ENCODE peak calls at places on chromosomes 11 and 22, in ten cellular contexts. A, V, S, P, F, L, K, T, J and Y are unnamed samples.
A peak's percentile ranks its signal among the peaks of the same experiment; 100 is the strongest.

GRCh38 chr11:44032304-44033085 is 15.3 kb upstream of the ACCSL start:
- DNase-seq in A (no peak), V (peak; percentile 16), S (no peak), P (no peak), F (no peak), L (peak; percentile 23), K (no peak), T (no peak), J (no peak), Y (no peak)

GRCh38 chr22:21735198-21736083 is at the start of gene YPEL1:
- DNase-seq in A (peak; percentile 95), V (peak; percentile 97), S (peak; percentile 45), P (no peak), F (peak; percentile 100), L (peak; percentile 98), K (peak; percentile 98), T (peak; percentile 70), J (peak; percentile 98), Y (no peak)

GRCh38 chr22:42451499-42452145 is 19.4 kb upstream of the NFAM1 start:
- DNase-seq in A (no peak), V (no peak), S (no peak), P (no peak), F (no peak), L (no peak), K (no peak), T (no peak), J (no peak), Y (no peak)

GRCh38 chr11:45451766-45452440 is 165.8 kb upstream of the SYT13 start:
- DNase-seq in A (no peak), V (no peak), S (no peak), P (no peak), F (no peak), L (no peak), K (no peak), T (no peak), J (no peak), Y (no peak)

GRCh38 chr22:41380993-41381328 is 781 bp upstream of the TEF start:
- DNase-seq in A (no peak), V (peak; percentile 74), S (no peak), P (no peak), F (no peak), L (no peak), K (peak; percentile 77), T (peak; percentile 67), J (no peak), Y (no peak)

GRCh38 chr11:75462117-75462653 is 29.2 kb upstream of the KLHL35 start:
- DNase-seq in A (no peak), V (no peak), S (no peak), P (no peak), F (no peak), L (no peak), K (no peak), T (no peak), J (no peak), Y (no peak)

GRCh38 chr11:34860034-34860433 is 56.1 kb downstream of the APIP start:
- DNase-seq in A (no peak), V (no peak), S (no peak), P (no peak), F (no peak), L (no peak), K (no peak), T (no peak), J (no peak), Y (no peak)

GRCh38 chr11:107468596-107468995 is 11.0 kb upstream of the CWF19L2 start:
- DNase-seq in A (peak; percentile 14), V (no peak), S (no peak), P (peak; percentile 28), F (peak; percentile 30), L (no peak), K (no peak), T (no peak), J (no peak), Y (no peak)

GRCh38 chr11:11798586-11799438 is 43.0 kb upstream of the USP47 start:
- DNase-seq in A (no peak), V (peak; percentile 88), S (no peak), P (peak; percentile 48), F (peak; percentile 64), L (peak; percentile 89), K (peak; percentile 91), T (peak; percentile 60), J (peak; percentile 15), Y (no peak)

GRCh38 chr11:45385423-45385822 is 99.3 kb upstream of the SYT13 start:
- DNase-seq in A (no peak), V (no peak), S (no peak), P (no peak), F (no peak), L (no peak), K (no peak), T (no peak), J (no peak), Y (no peak)

GRCh38 chr22:24146190-24146616 is 35.1 kb upstream of the SUSD2 start:
- DNase-seq in A (peak; percentile 86), V (peak; percentile 84), S (no peak), P (peak; percentile 86), F (peak; percentile 41), L (peak; percentile 65), K (peak; percentile 58), T (no peak), J (peak; percentile 66), Y (no peak)

GRCh38 chr22:47282851-47283250 is 520.4 kb downstream of the TBC1D22A start:
- DNase-seq in A (no peak), V (no peak), S (no peak), P (no peak), F (no peak), L (no peak), K (no peak), T (no peak), J (no peak), Y (no peak)

DNA sequence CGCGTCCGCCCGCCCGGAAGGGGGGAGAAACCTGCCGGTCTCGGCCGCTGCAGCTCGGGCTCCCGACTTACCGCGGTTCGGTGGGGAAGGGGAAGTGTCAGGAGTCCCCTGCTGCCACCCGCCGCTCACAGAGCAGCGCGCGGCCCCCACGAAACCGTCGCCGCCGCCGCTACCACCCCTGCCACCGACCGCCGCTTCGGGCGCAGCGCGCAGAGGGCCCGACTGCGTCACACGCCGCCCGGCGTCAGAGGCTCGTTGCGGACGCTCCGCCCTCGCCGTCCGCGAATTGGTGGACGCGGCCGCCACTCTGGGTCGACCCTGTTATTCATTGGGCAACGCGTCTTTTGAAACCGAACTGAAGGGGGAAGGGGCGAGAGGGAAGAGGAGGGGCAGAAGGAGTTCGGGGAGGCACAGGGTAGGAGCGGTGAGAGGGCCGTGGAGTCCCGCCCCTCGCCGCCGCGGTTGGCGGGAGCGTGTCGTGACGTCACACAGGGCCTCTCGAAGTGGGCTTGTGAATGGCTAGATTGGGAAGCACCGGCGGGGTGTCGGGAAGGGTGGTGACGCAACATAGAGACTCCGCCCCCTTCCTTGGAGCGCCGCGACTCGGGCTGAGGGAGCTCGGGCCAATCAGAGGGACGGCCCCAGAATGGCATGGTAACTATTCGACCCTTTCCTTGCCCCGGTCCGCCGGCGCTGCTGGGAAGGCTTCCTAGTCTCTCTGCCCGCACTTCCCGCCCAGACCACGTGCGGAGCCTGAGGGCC is at the start of gene NUP98:
- DNase-seq in A (peak; percentile 99), V (peak; percentile 100), S (peak; percentile 99), P (peak; percentile 94), F (peak; percentile 97), L (peak; percentile 99), K (peak; percentile 100), T (peak; percentile 99), J (peak; percentile 96), Y (peak; percentile 100)
- TF ChIP-seq POLR2AphosphoS5 in A (peak; percentile 87), V (peak; percentile 98), S (peak; percentile 85), P (peak; percentile 86), F (peak; percentile 84), L (peak; percentile 98), K (peak; percentile 99), T (peak; percentile 93), J (peak; percentile 74), Y (peak; percentile 97)

DNA sequence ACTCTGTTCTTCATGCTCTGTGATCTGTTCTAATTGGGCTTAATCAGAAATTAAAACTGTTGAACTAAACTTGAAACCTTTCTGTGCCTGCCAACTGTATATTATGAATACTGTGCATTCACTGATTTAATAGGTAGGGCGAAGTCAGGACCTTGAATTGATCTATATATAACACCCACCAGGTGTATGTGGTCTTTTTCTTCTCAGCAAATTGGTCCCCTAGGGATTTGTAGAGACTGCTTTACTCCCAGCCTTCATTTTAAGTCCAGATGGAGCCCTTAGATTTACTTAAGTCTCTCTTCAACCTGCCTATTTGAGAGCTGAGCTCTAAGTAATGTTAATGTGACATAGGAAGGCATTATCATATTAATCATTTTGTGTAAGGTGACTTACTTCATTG is 257.5 kb downstream of the TMEM135 start:
- DNase-seq in A (no peak), V (no peak), S (no peak), P (no peak), F (no peak), L (no peak), K (no peak), T (no peak), J (no peak), Y (no peak)
- TF ChIP-seq POLR2AphosphoS5 in A (no peak), V (no peak), S (no peak), P (no peak), F (no peak), L (no peak), K (no peak), T (no peak), J (no peak), Y (no peak)

GRCh38 chr11:117072517-117073218 is 25.6 kb downstream of the SIK3 start:
- DNase-seq in A (peak; percentile 92), V (no peak), S (peak; percentile 45), P (no peak), F (peak; percentile 56), L (no peak), K (no peak), T (peak; percentile 91), J (no peak), Y (peak; percentile 91)
- TF ChIP-seq POLR2AphosphoS5 in A (peak; percentile 39), V (peak; percentile 69), S (no peak), P (no peak), F (no peak), L (no peak), K (peak; percentile 39), T (peak; percentile 85), J (no peak), Y (peak; percentile 50)

DNA sequence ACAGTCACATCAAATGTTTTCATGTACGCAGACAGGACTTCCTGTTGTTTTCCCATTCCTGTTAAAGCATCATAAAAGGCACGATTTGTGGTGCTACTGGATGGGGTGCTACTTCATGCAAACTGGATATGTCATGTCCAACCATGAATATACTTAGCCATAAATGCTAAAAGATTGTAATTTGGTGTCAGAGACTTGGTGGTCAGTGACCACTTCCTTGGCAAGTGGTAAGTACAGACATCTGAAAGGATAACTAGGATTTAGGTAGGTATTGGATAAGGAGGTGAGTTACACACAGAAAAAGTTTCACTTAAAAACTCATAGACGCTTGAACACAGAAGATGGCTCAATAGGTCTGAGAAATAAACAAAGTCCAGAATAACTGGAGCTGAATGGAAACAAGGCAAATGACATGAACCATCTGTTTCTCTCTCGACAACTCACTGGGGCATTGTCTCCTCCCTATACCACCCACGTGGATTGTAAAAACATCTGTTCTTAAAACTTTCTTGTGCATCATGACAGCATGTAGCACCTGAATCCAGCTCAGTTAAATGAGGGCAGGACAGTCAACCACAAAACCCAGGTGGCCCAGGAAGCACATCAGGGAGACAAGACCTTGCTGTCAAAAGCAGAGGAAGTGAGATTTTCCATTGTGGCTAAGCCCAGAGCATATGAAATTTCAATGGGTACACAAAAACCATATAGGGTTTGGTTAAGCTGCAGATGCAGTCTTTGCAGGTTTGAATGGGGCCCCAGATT is 22.1 kb upstream of the IGLL5 start:
- DNase-seq in A (peak; percentile 47), V (peak; percentile 58), S (no peak), P (no peak), F (peak; percentile 42), L (no peak), K (no peak), T (no peak), J (no peak), Y (no peak)
- TF ChIP-seq POLR2AphosphoS5 in A (no peak), V (peak; percentile 32), S (no peak), P (no peak), F (no peak), L (no peak), K (no peak), T (no peak), J (no peak), Y (no peak)